ENCODE peak calls at places on chromosomes 12 and 14, in eight cellular contexts. W is heart right ventricle; A is HepG2; R is effector memory CD4-positive, alpha-beta T cell; Y is neuronal stem cell; F is hepatocyte; E is cardiac muscle cell; X is gastrocnemius medialis. O is an unnamed sample. For H3K27me3, the result is how much of the 10 kb centered on the place peaks cover.

GRCh38 chr14:63438065-63438757 is 105.0 kb downstream of the PPP2R5E start:
- DNase-seq in F (peak), A (peak), Y (no peak), E (no peak), W (peak), R (no peak), X (peak), O (peak)

GRCh38 chr12:58408516-58408915 is 467.1 kb downstream of the ATP23 start:
- DNase-seq in R (no peak), X (no peak), E (no peak), A (no peak), Y (no peak), W (no peak), F (no peak), O (no peak)

GRCh38 chr12:43312991-43313505 is 239.0 kb downstream of the ADAMTS20 start:
- DNase-seq in A (no peak), E (no peak), X (no peak), F (no peak), Y (no peak), W (no peak), R (no peak), O (no peak)

GRCh38 chr14:24398943-24399801 is at the start of gene NYNRIN:
- DNase-seq in F (peak), X (no peak), W (peak), E (peak), Y (peak), A (no peak), R (no peak), O (no peak)

GRCh38 chr12:50991296-50991695 is 34.9 kb downstream of the SLC11A2 start:
- DNase-seq in A (no peak), X (no peak), Y (no peak), W (no peak), E (no peak), R (no peak), F (no peak), O (no peak)

GRCh38 chr12:24494401-24494800 is 454.5 kb downstream of the BCAT1 start:
- DNase-seq in F (no peak), X (no peak), R (no peak), W (no peak), Y (no peak), A (no peak), E (no peak), O (no peak)

GRCh38 chr14:48027115-48027514 is 351.7 kb upstream of the MDGA2 start:
- DNase-seq in Y (no peak), R (no peak), E (no peak), A (no peak), W (no peak), X (no peak), F (no peak), O (no peak)

GRCh38 chr12:50106907-50107306 is 3.1 kb downstream of the GPD1 start:
- DNase-seq in W (no peak), A (no peak), F (no peak), X (no peak), E (no peak), R (no peak), Y (no peak), O (no peak)

GRCh38 chr14:31966896-31967668 is 110.0 kb upstream of the ARHGAP5 start:
- DNase-seq in E (no peak), W (no peak), Y (no peak), F (no peak), X (no peak), A (no peak), R (no peak), O (no peak)

GRCh38 chr12:1130164-1130563 is 139.1 kb downstream of the ERC1 start:
- DNase-seq in Y (no peak), X (no peak), W (no peak), R (no peak), A (peak), E (peak), F (peak), O (no peak)

GRCh38 chr12:14396071-14396470 is 30.6 kb downstream of the ATF7IP start:
- DNase-seq in A (no peak), R (no peak), F (peak), E (peak), X (no peak), Y (no peak), W (no peak), O (no peak)

GRCh38 chr12:48482198-48482597 is at the start of gene C12orf54:
- DNase-seq in R (no peak), E (no peak), X (no peak), F (no peak), Y (no peak), W (no peak), A (no peak), O (no peak)

GRCh38 chr12:48489012-48489411 is 6.7 kb downstream of the C12orf54 start:
- DNase-seq in R (no peak), E (no peak), W (no peak), X (no peak), A (no peak), F (peak), Y (no peak), O (no peak)

GRCh38 chr12:48486261-48486660 is 4.0 kb downstream of the C12orf54 start:
- DNase-seq in E (no peak), A (no peak), R (no peak), X (no peak), Y (no peak), F (no peak), W (no peak), O (no peak)

GRCh38 chr12:48486679-48487078 is 4.4 kb downstream of the C12orf54 start:
- DNase-seq in W (no peak), Y (no peak), F (no peak), R (no peak), A (no peak), X (no peak), E (no peak), O (no peak)
- H3K27me3 ChIP-seq in W (under half), Y (under half), F (under half), R (under half), A (under half), X (under half), E (under half), O (under half)

GRCh38 chr14:90730367-90730766 is 85.9 kb downstream of the TTC7B start:
- DNase-seq in A (no peak), X (no peak), R (no peak), W (no peak), F (no peak), Y (no peak), E (no peak), O (no peak)

GRCh38 chr14:90728951-90729350 is 87.3 kb downstream of the TTC7B start:
- DNase-seq in X (no peak), E (no peak), A (no peak), F (no peak), R (no peak), W (no peak), Y (no peak), O (no peak)

GRCh38 chr14:90733139-90733808 is 83.0 kb downstream of the TTC7B start:
- DNase-seq in A (no peak), F (no peak), X (peak), W (no peak), Y (no peak), R (no peak), E (no peak), O (peak)

GRCh38 chr14:90732142-90732541 is 84.1 kb downstream of the TTC7B start:
- DNase-seq in A (no peak), E (no peak), W (no peak), F (no peak), R (no peak), Y (no peak), X (no peak), O (no peak)

GRCh38 chr14:90732723-90733122 is 83.5 kb downstream of the TTC7B start:
- DNase-seq in A (no peak), E (no peak), F (no peak), Y (no peak), R (no peak), W (no peak), X (no peak), O (no peak)
- H3K27ac ChIP-seq in A (no peak), E (no peak), F (no peak), Y (no peak), R (no peak), W (no peak), X (peak), O (no peak)

GRCh38 chr12:117098071-117098360 is 1.2 kb downstream of the TESC start:
- DNase-seq in W (no peak), X (no peak), Y (no peak), F (no peak), A (no peak), E (no peak), R (no peak), O (no peak)

GRCh38 chr12:117093918-117094630 is 5.1 kb downstream of the TESC start:
- DNase-seq in R (no peak), X (no peak), E (no peak), A (no peak), F (no peak), Y (no peak), W (no peak), O (no peak)

GRCh38 chr12:117098361-117099217 is 627 bp downstream of the TESC start:
- DNase-seq in R (no peak), A (no peak), Y (no peak), W (peak), E (no peak), F (no peak), X (no peak), O (no peak)

GRCh38 chr12:117097159-117097558 is 2.1 kb downstream of the TESC start:
- DNase-seq in F (no peak), E (no peak), R (no peak), W (no peak), X (no peak), A (no peak), Y (no peak), O (no peak)

GRCh38 chr12:117096643-117097042 is 2.6 kb downstream of the TESC start:
- DNase-seq in E (no peak), X (no peak), A (no peak), F (no peak), Y (no peak), R (no peak), W (no peak), O (no peak)
- H3K27me3 ChIP-seq in E (under half), X (half or more), A (under half), F (half or more), Y (under half), R (under half), W (under half), O (half or more)

GRCh38 chr12:121927798-121928197 is 9.4 kb downstream of the CFAP251 start:
- DNase-seq in Y (no peak), F (no peak), X (no peak), E (no peak), R (no peak), A (no peak), W (no peak), O (no peak)
- H3K27ac ChIP-seq in Y (no peak), F (no peak), X (no peak), E (no peak), R (no peak), A (no peak), W (no peak), O (peak)

GRCh38 chr14:69811868-69812252 is 14.8 kb upstream of the SLC10A1 start:
- DNase-seq in R (no peak), E (no peak), A (no peak), Y (no peak), X (no peak), F (no peak), W (no peak), O (no peak)
- H3K27me3 ChIP-seq in R (under half), E (under half), A (under half), Y (under half), X (under half), F (under half), W (under half), O (under half)

GRCh38 chr12:64566122-64566521 is 44.2 kb upstream of the RASSF3 start:
- DNase-seq in R (no peak), A (no peak), E (no peak), F (no peak), X (no peak), W (no peak), Y (no peak), O (no peak)
- H3K27ac ChIP-seq in R (no peak), A (no peak), E (no peak), F (no peak), X (no peak), W (no peak), Y (no peak), O (no peak)